ENCODE peak calls at places on chromosomes 12 and 14, in four cellular contexts. D, Z, R and T are unnamed samples.
A peak's percentile ranks its signal among the peaks of the same experiment; 100 is the strongest.

GRCh38 chr12:22160396-22161003 is 114.5 kb downstream of the CMAS start:
- DNase-seq in D (no peak), Z (no peak), R (no peak), T (no peak)

GRCh38 chr12:98618952-98619351 is 25.5 kb downstream of the SLC25A3 start:
- DNase-seq in D (no peak), Z (no peak), R (no peak), T (no peak)

GRCh38 chr14:20791199-20791996 is 10.3 kb downstream of the RNASE6 start:
- DNase-seq in D (no peak), Z (no peak), R (no peak), T (no peak)

GRCh38 chr12:52951126-52951525 is 2.2 kb downstream of the KRT18 start:
- DNase-seq in D (no peak), Z (no peak), R (no peak), T (no peak)

GRCh38 chr12:46660276-46660675 is 165.5 kb downstream of the SLC38A4 start:
- DNase-seq in D (no peak), Z (peak; percentile 22), R (peak; percentile 30), T (no peak)

GRCh38 chr12:117907108-117907689 is 61.6 kb downstream of the KSR2 start:
- DNase-seq in D (no peak), Z (no peak), R (no peak), T (no peak)

GRCh38 chr12:69511870-69512269 is 41.7 kb downstream of the FRS2 start:
- DNase-seq in D (no peak), Z (no peak), R (no peak), T (no peak)

GRCh38 chr14:36785511-36785910 is 123.9 kb downstream of the PAX9 start:
- DNase-seq in D (no peak), Z (no peak), R (no peak), T (no peak)

GRCh38 chr12:56080556-56081138 is 682 bp downstream of the ERBB3 start:
- DNase-seq in D (no peak), Z (no peak), R (no peak), T (no peak)

GRCh38 chr12:52579468-52580450 is 6.1 kb upstream of the KRT74 start:
- DNase-seq in D (no peak), Z (no peak), R (no peak), T (no peak)

GRCh38 chr12:91617830-91618229 is 435.2 kb upstream of the DCN start:
- DNase-seq in D (no peak), Z (no peak), R (no peak), T (no peak)

GRCh38 chr12:39272934-39273770 is 169.8 kb downstream of the KIF21A start:
- DNase-seq in D (no peak), Z (peak; percentile 47), R (peak; percentile 47), T (peak; percentile 2)

GRCh38 chr12:49198431-49199155 is 9.7 kb upstream of the TUBA1A start:
- DNase-seq in D (peak; percentile 17), Z (peak; percentile 90), R (peak; percentile 94), T (peak; percentile 79)

GRCh38 chr12:131363841-131364425 is 347.0 kb upstream of the SFSWAP start:
- DNase-seq in D (no peak), Z (no peak), R (no peak), T (no peak)

GRCh38 chr12:123139926-123140674 is 10.8 kb downstream of the PITPNM2 start:
- DNase-seq in D (no peak), Z (peak; percentile 86), R (peak; percentile 39), T (no peak)

GRCh38 chr12:1807489-1807888 is 12.9 kb upstream of the LRTM2 start:
- DNase-seq in D (no peak), Z (no peak), R (no peak), T (no peak)

GRCh38 chr14:104633276-104633861 is 28.8 kb upstream of the TMEM179 start:
- DNase-seq in D (no peak), Z (no peak), R (no peak), T (no peak)